ENCODE peak calls at places on chromosomes 5 and 9, in seven cellular contexts. T, Q, L, U, Y, S and A are unnamed samples.
A peak's percentile ranks its signal among the peaks of the same experiment; 100 is the strongest.

GRCh38 chr9:100213730-100214477 is 114.9 kb downstream of the INVS start:
- DNase-seq in T (peak; percentile 82), Q (no peak), L (no peak), U (no peak), Y (peak; percentile 25), S (no peak), A (peak; percentile 31)

GRCh38 chr5:35815089-35815936 is 41.4 kb upstream of the IL7R start:
- DNase-seq in T (no peak), Q (no peak), L (peak; percentile 25), U (no peak), Y (no peak), S (no peak), A (no peak)

GRCh38 chr5:154038241-154038603 is 488 bp downstream of the FAM114A2 start:
- DNase-seq in T (peak; percentile 41), Q (no peak), L (peak; percentile 18), U (no peak), Y (no peak), S (no peak), A (no peak)

GRCh38 chr5:54651482-54652076 is 134.0 kb downstream of the SNX18 start:
- DNase-seq in T (peak; percentile 55), Q (peak; percentile 89), L (no peak), U (peak; percentile 11), Y (no peak), S (peak; percentile 80), A (no peak)

GRCh38 chr9:127904518-127904887 is 5.1 kb upstream of the ST6GALNAC6 start:
- DNase-seq in T (no peak), Q (peak; percentile 94), L (no peak), U (no peak), Y (no peak), S (no peak), A (no peak)

GRCh38 chr9:128702949-128703615 is 779 bp downstream of the PKN3 start:
- DNase-seq in T (no peak), Q (peak; percentile 84), L (no peak), U (no peak), Y (no peak), S (peak; percentile 70), A (no peak)

GRCh38 chr9:7613931-7614330 is 185.6 kb downstream of the DMAC1 start:
- DNase-seq in T (no peak), Q (no peak), L (no peak), U (no peak), Y (no peak), S (no peak), A (no peak)

GRCh38 chr5:141465351-141465750 is 10.4 kb upstream of the PCDHGC3 start:
- DNase-seq in T (peak; percentile 29), Q (no peak), L (no peak), U (no peak), Y (no peak), S (no peak), A (no peak)

GRCh38 chr5:72013741-72014703 is 93.3 kb upstream of the MAP1B start:
- DNase-seq in T (no peak), Q (no peak), L (no peak), U (no peak), Y (no peak), S (no peak), A (no peak)

GRCh38 chr5:135191084-135191826 is 157.2 kb upstream of the PITX1 start:
- DNase-seq in T (peak; percentile 81), Q (peak; percentile 88), L (peak; percentile 46), U (peak; percentile 77), Y (no peak), S (peak; percentile 88), A (no peak)

GRCh38 chr5:61525573-61526142 is 193.6 kb downstream of the ZSWIM6 start:
- DNase-seq in T (no peak), Q (no peak), L (no peak), U (no peak), Y (no peak), S (no peak), A (no peak)

GRCh38 chr5:141914154-141914743 is 9.4 kb upstream of the DELE1 start:
- DNase-seq in T (no peak), Q (peak; percentile 85), L (no peak), U (no peak), Y (no peak), S (peak; percentile 64), A (no peak)

GRCh38 chr5:107869459-107870115 is 198.8 kb upstream of the EFNA5 start:
- DNase-seq in T (peak; percentile 59), Q (no peak), L (no peak), U (peak; percentile 44), Y (peak; percentile 57), S (no peak), A (peak; percentile 51)

GRCh38 chr5:179816401-179817070 is 4.2 kb upstream of the SQSTM1 start:
- DNase-seq in T (no peak), Q (peak; percentile 81), L (no peak), U (no peak), Y (no peak), S (peak; percentile 57), A (no peak)

GRCh38 chr9:71607571-71607970 is 160.7 kb downstream of the CEMIP2 start:
- DNase-seq in T (no peak), Q (no peak), L (no peak), U (no peak), Y (no peak), S (no peak), A (no peak)

GRCh38 chr5:28542968-28543367 is 1504.6 kb upstream of the CDH9 start:
- DNase-seq in T (peak; percentile 47), Q (no peak), L (no peak), U (no peak), Y (no peak), S (no peak), A (no peak)

GRCh38 chr9:130570200-130570599 is 9.2 kb upstream of the FUBP3 start:
- DNase-seq in T (no peak), Q (no peak), L (no peak), U (peak; percentile 9), Y (no peak), S (no peak), A (no peak)

GRCh38 chr5:14809369-14810144 is 62.0 kb downstream of the ANKH start:
- DNase-seq in T (peak; percentile 52), Q (peak; percentile 75), L (peak; percentile 57), U (peak; percentile 64), Y (peak; percentile 78), S (peak; percentile 68), A (peak; percentile 80)

GRCh38 chr5:428219-428618 is 14.8 kb upstream of the EXOC3 start:
- DNase-seq in T (no peak), Q (peak; percentile 57), L (no peak), U (no peak), Y (no peak), S (peak; percentile 32), A (no peak)

GRCh38 chr9:138075496-138075895 is 197.9 kb downstream of the CACNA1B start:
- DNase-seq in T (no peak), Q (peak; percentile 63), L (no peak), U (no peak), Y (no peak), S (no peak), A (no peak)

GRCh38 chr9:128006360-128007024 is 25.7 kb upstream of the EEIG1 start:
- DNase-seq in T (no peak), Q (no peak), L (no peak), U (no peak), Y (no peak), S (no peak), A (no peak)

GRCh38 chr5:137688248-137688840 is 47.5 kb downstream of the KLHL3 start:
- DNase-seq in T (no peak), Q (no peak), L (no peak), U (no peak), Y (no peak), S (no peak), A (no peak)